ENCODE peak calls at places on chromosomes 11 and 22, in seven cellular contexts. C is mammary epithelial cell, N is adipocyte, P is cardiac muscle cell, F is psoas muscle, T is body of pancreas, O is iPS DF 6.9. E is an unnamed sample. For H3K4me1, the result is how much of the 10 kb centered on the place peaks cover.

GRCh38 chr11:119338318-119338890 is 2.3 kb downstream of the C1QTNF5 start:
- DNase-seq in F (peak), P (peak), N (peak), C (peak), O (no peak), T (peak), E (no peak)

GRCh38 chr11:84993386-84993785 is 633.8 kb downstream of the DLG2 start:
- DNase-seq in C (peak), O (peak), F (no peak), P (no peak), N (no peak), T (no peak), E (peak)

GRCh38 chr22:40310081-40310770 is 36.1 kb upstream of the ADSL start:
- DNase-seq in F (no peak), T (no peak), P (peak), N (peak), O (no peak), C (peak), E (no peak)

GRCh38 chr11:124740277-124740882 is 638 bp downstream of the NRGN start:
- DNase-seq in F (no peak), T (no peak), P (no peak), N (peak), O (no peak), C (peak), E (no peak)

GRCh38 chr11:128469220-128469619 is 118.1 kb downstream of the ETS1 start:
- DNase-seq in N (no peak), O (no peak), F (no peak), T (no peak), P (no peak), C (no peak), E (no peak)

GRCh38 chr11:61092908-61093763 is 9.2 kb upstream of the CD5 start:
- DNase-seq in C (no peak), P (no peak), T (no peak), O (no peak), N (no peak), F (no peak), E (no peak)

GRCh38 chr11:27231519-27231918 is 131.5 kb downstream of the CCDC34 start:
- DNase-seq in N (no peak), O (no peak), C (no peak), F (no peak), P (peak), T (no peak), E (no peak)

GRCh38 chr22:30902496-30903357 is 65.8 kb downstream of the MORC2 start:
- DNase-seq in F (no peak), O (no peak), P (peak), N (no peak), C (no peak), T (no peak), E (no peak)

GRCh38 chr11:125286486-125286885 is 121.9 kb downstream of the PKNOX2 start:
- DNase-seq in O (no peak), N (no peak), F (no peak), P (no peak), C (no peak), T (no peak), E (no peak)

GRCh38 chr22:22657712-22658111 is 13.3 kb downstream of the GGTLC2 start:
- DNase-seq in C (no peak), O (no peak), T (no peak), P (no peak), N (no peak), F (no peak), E (no peak)

GRCh38 chr11:3222003-3222855 is 3.6 kb upstream of the MRGPRG start:
- DNase-seq in T (no peak), N (no peak), C (no peak), F (no peak), O (no peak), P (no peak), E (no peak)

GRCh38 chr22:32130464-32130863 is 28.6 kb downstream of the C22orf42 start:
- DNase-seq in P (no peak), O (no peak), C (peak), N (no peak), F (no peak), T (no peak), E (no peak)

GRCh38 chr11:44371706-44372105 is 61.8 kb upstream of the ALX4 start:
- DNase-seq in C (no peak), O (no peak), N (no peak), F (no peak), P (no peak), T (no peak), E (no peak)

GRCh38 chr11:128498846-128499245 is 88.5 kb downstream of the ETS1 start:
- DNase-seq in N (peak), C (no peak), P (no peak), F (no peak), T (no peak), O (no peak), E (no peak)

GRCh38 chr11:59857444-59858434 is 8.5 kb downstream of the TCN1 start:
- DNase-seq in F (no peak), C (peak), T (no peak), O (no peak), N (no peak), P (no peak), E (no peak)

GRCh38 chr11:85913486-85913885 is 58.3 kb downstream of the CCDC83 start:
- DNase-seq in P (peak), O (no peak), F (no peak), N (no peak), T (no peak), C (no peak), E (no peak)

GRCh38 chr11:31788066-31788465 is 23.1 kb downstream of the PAX6 start:
- DNase-seq in T (no peak), C (no peak), O (no peak), F (no peak), N (no peak), P (no peak), E (no peak)

GRCh38 chr11:13216019-13217006 is 61.3 kb upstream of the BMAL1 start:
- DNase-seq in P (peak), O (no peak), N (peak), F (no peak), T (no peak), C (peak), E (peak)

GRCh38 chr11:60910281-60910687 is 3.7 kb upstream of the TMEM109 start:
- DNase-seq in O (no peak), F (no peak), N (no peak), T (no peak), C (no peak), P (no peak), E (no peak)

GRCh38 chr11:59560290-59560701 is 49.0 kb downstream of the OR4D9 start:
- DNase-seq in C (peak), P (peak), F (peak), T (peak), O (no peak), N (peak), E (peak)

GRCh38 chr22:48706934-48707748 is 1120.5 kb downstream of the BRD1 start:
- DNase-seq in N (no peak), C (no peak), O (no peak), F (no peak), T (no peak), P (no peak), E (no peak)

GRCh38 chr11:111870887-111871692 is at the start of gene ALG9:
- DNase-seq in T (peak), F (peak), O (peak), P (peak), N (peak), C (peak), E (peak)

GRCh38 chr11:82405392-82405791 is 328.3 kb downstream of the FAM181B start:
- DNase-seq in F (no peak), N (no peak), C (no peak), P (no peak), T (no peak), O (no peak), E (no peak)

GRCh38 chr11:6387811-6388599 is 2.3 kb upstream of the SMPD1 start:
- DNase-seq in P (peak), T (no peak), N (peak), O (no peak), F (no peak), C (no peak), E (no peak)

GRCh38 chr11:57368106-57368826 is 12.7 kb downstream of the PRG3 start:
- DNase-seq in P (no peak), T (no peak), O (no peak), F (no peak), C (no peak), N (no peak), E (no peak)

GRCh38 chr11:34243620-34244493 is 114.0 kb downstream of the ABTB2 start:
- DNase-seq in F (no peak), N (peak), C (peak), O (no peak), P (peak), T (peak), E (no peak)

GRCh38 chr11:19574916-19575315 is 137.7 kb upstream of the NAV2 start:
- DNase-seq in P (no peak), O (no peak), N (no peak), C (no peak), F (no peak), T (no peak), E (no peak)

GRCh38 chr22:19723165-19723989 is at the start of gene GP1BB:
- DNase-seq in F (no peak), N (no peak), P (peak), T (peak), O (no peak), C (no peak), E (no peak)

GRCh38 chr11:1196516-1197391 is 26.1 kb upstream of the MUC5B start:
- DNase-seq in C (no peak), T (peak), O (no peak), P (no peak), N (no peak), F (peak), E (no peak)

GRCh38 chr11:1194231-1194976 is 28.5 kb upstream of the MUC5B start:
- DNase-seq in P (no peak), O (no peak), C (no peak), N (no peak), F (peak), T (peak), E (no peak)

GRCh38 chr11:1197431-1197885 is 25.4 kb upstream of the MUC5B start:
- DNase-seq in O (no peak), N (no peak), T (peak), P (no peak), F (peak), C (no peak), E (no peak)

GRCh38 chr11:1194977-1195689 is 27.7 kb upstream of the MUC5B start:
- DNase-seq in F (no peak), P (no peak), T (peak), O (no peak), C (no peak), N (no peak), E (no peak)

DNA sequence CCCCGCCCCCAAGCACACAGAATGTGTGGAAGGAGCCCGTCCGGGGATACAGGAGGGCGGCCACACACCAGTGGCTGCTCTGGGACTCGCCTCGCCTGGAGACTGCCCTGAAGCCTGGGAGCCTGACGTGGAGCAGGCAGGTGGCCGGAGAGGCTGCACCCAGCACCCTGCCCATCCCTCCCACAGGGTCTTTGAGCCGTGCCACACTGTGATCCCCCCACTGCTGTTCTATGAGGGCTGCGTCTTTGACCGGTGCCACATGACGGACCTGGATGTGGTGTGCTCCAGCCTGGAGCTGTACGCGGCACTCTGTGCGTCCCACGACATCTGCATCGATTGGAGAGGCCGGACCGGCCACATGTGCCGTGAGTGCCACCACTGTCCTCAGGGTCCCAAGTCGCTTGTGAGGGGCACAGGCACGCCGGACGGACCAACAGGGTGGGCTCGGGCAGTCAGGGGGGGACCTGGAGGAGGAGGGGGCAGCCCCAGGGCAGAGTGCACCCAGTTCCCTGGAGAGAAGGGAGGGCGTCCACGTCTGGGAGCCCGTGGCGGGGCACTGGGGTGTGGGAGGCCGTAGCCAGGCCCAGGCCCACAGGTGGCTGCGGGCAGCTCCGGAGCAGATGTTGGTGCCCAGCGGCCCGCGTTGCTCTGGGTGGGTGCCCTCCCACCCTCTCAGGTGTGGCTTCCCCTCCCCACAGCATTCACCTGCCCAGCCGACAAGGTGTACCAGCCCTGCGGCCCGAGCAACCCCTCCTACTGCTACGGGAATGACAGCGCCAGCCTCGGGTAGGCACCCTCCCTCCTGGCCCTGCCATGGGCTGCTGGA is 27.0 kb upstream of the MUC5B start:
- DNase-seq in T (peak), O (no peak), C (no peak), F (peak), N (no peak), P (no peak), E (no peak)
- H3K4me3 ChIP-seq in T (no peak), O (no peak), C (no peak), F (no peak), N (no peak), P (no peak), E (no peak)

GRCh38 chr11:76205252-76206076 is 838 bp downstream of the WNT11 start:
- DNase-seq in N (peak), O (no peak), C (no peak), T (no peak), P (no peak), F (peak), E (no peak)

GRCh38 chr11:76207642-76208378 is 1.5 kb upstream of the WNT11 start:
- DNase-seq in N (peak), C (peak), O (no peak), T (peak), F (peak), P (peak), E (peak)

GRCh38 chr11:76206327-76207081 is at the start of gene WNT11:
- DNase-seq in P (peak), O (no peak), T (peak), N (peak), C (peak), F (peak), E (no peak)

GRCh38 chr11:76203937-76204336 is 2.4 kb downstream of the WNT11 start:
- DNase-seq in N (no peak), F (no peak), O (no peak), T (no peak), P (no peak), C (no peak), E (no peak)

DNA sequence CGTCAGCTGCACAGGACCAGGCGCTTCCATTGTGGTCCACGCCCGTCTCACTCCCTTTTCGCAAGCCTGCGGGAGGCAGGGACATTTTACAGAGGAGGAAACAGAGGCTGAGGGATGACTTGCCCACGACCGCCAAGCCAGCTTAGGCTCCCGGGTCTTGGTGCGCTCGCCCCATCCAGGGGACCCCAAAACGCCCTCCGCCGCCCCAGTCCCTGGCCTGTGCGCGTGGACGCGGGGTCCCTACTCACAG is 300 bp downstream of the WNT11 start:
- DNase-seq in N (peak), O (no peak), F (no peak), T (no peak), P (no peak), C (no peak), E (no peak)
- H3K4me1 ChIP-seq in N (under half), O (under half), F (under half), T (under half), P (under half), C (under half), E (under half)

DNA sequence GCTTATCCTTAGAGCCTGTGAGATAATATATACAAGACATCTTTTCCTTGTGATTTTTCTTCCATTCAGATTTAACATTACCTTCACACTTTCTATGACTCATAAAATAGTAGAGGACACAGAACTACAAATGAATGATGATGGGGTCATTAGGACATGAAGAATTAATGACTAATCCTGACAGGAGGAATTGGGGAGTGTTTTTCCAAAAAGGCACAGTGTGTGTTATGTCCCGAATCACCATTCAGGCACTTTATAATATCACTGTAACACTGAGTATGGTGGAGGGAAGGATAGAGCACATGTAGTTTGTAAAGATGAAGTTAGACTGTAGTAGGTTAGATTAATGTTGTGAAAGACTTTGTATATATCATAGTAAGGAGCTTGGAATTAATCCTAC is 391.3 kb downstream of the JRKL start:
- DNase-seq in F (no peak), N (no peak), C (peak), O (no peak), T (no peak), P (no peak), E (no peak)
- H3K4me3 ChIP-seq in F (no peak), N (no peak), C (no peak), O (no peak), T (no peak), P (no peak), E (no peak)

GRCh38 chr11:64932324-64932723 is 3.4 kb downstream of the GPHA2 start:
- DNase-seq in C (no peak), F (no peak), P (no peak), O (no peak), N (no peak), T (no peak), E (no peak)
- H3K4me1 ChIP-seq in C (under half), F (under half), P (under half), O (under half), N (under half), T (under half), E (under half)

GRCh38 chr11:114083256-114084252 is 24.0 kb downstream of the ZBTB16 start:
- DNase-seq in T (peak), O (no peak), N (no peak), C (no peak), F (peak), P (no peak), E (no peak)
- H3K4me3 ChIP-seq in T (no peak), O (no peak), N (no peak), C (no peak), F (no peak), P (no peak), E (no peak)

DNA sequence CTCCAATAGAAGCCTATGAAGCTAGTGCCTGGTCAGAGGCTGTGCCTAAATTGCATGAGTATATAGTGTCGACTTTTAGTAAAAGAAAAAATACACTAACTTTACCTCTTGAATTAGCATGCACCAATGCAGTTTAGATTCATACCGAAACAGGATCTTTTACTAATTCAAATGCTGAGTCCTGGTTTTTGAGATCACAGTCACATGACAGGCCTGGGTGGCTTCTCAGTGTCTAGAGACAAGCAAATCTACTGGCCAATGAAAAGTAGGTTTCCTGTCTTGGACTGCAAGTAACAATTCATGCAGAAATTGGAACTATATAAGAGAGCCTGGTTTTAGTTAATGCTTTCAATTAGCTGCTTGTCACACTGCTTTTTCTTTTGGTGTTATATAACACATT is 7.2 kb downstream of the ARHGEF12 start:
- DNase-seq in P (no peak), C (no peak), N (no peak), F (no peak), T (no peak), O (no peak), E (no peak)
- H3K4me1 ChIP-seq in P (half or more), C (under half), N (half or more), F (half or more), T (half or more), O (under half), E (under half)

GRCh38 chr11:121449123-121449522 is 3.0 kb upstream of the SORL1 start:
- DNase-seq in T (no peak), C (no peak), F (no peak), O (no peak), N (no peak), P (no peak), E (no peak)
- H3K4me3 ChIP-seq in T (no peak), C (no peak), F (no peak), O (no peak), N (no peak), P (no peak), E (no peak)

E was measured in NT2/D1.